ENCODE peak calls at places on chromosomes 2 and 18, in nine cellular contexts. C is CD8-positive, alpha-beta memory T cell; I is AG08396; Y is right cardiac atrium; O is GM12878; R is GM20000; G is LNCaP clone FGC; T is stimulated activated CD4-positive, alpha-beta T cell treated with anti-CD3 and anti-CD28 coated beads, Interleukin-15, amount 100 ng/mL, for 24 hours; Z is hepatocyte. H is an unnamed sample.

GRCh38 chr2:141055526-141055925 is 1075.3 kb downstream of the LRP1B start:
- DNase-seq in C (no peak), I (peak), Y (no peak), O (no peak), R (no peak), G (no peak), T (no peak), Z (no peak), H (no peak)

GRCh38 chr2:172342056-172342455 is 85.3 kb upstream of the ITGA6 start:
- DNase-seq in C (no peak), I (no peak), Y (no peak), O (no peak), R (no peak), G (no peak), T (no peak), Z (no peak), H (no peak)

GRCh38 chr2:34143149-34143548 is 544.0 kb upstream of the FAM98A start:
- DNase-seq in C (no peak), I (no peak), Y (no peak), O (no peak), R (no peak), G (no peak), T (no peak), Z (no peak), H (peak)

GRCh38 chr2:227164745-227165350 is 424 bp downstream of the COL4A3 start:
- DNase-seq in C (no peak), I (no peak), Y (peak), O (no peak), R (peak), G (no peak), T (peak), Z (peak), H (peak)

GRCh38 chr2:241814571-241815476 is 5.8 kb downstream of the NEU4 start:
- DNase-seq in C (no peak), I (peak), Y (peak), O (no peak), R (peak), G (no peak), T (no peak), Z (no peak), H (no peak)

GRCh38 chr2:215161301-215161829 is 22.9 kb upstream of the ABCA12 start:
- DNase-seq in C (no peak), I (no peak), Y (no peak), O (no peak), R (no peak), G (no peak), T (no peak), Z (no peak), H (no peak)

GRCh38 chr2:219497495-219498279 is 1.0 kb upstream of the GMPPA start:
- DNase-seq in C (peak), I (peak), Y (peak), O (no peak), R (peak), G (peak), T (peak), Z (peak), H (peak)

GRCh38 chr18:6022840-6023239 is 127.5 kb upstream of the TMEM200C start:
- DNase-seq in C (no peak), I (no peak), Y (no peak), O (no peak), R (no peak), G (no peak), T (no peak), Z (no peak), H (no peak)

GRCh38 chr2:109374548-109375130 is 239.1 kb downstream of the SEPTIN10 start:
- DNase-seq in C (no peak), I (no peak), Y (no peak), O (no peak), R (no peak), G (no peak), T (no peak), Z (no peak), H (no peak)

GRCh38 chr2:58364098-58364497 is 123.0 kb upstream of the FANCL start:
- DNase-seq in C (no peak), I (no peak), Y (no peak), O (no peak), R (no peak), G (no peak), T (no peak), Z (no peak), H (no peak)

GRCh38 chr2:239917957-239918481 is 107.1 kb downstream of the NDUFA10 start:
- DNase-seq in C (no peak), I (no peak), Y (no peak), O (no peak), R (no peak), G (no peak), T (no peak), Z (no peak), H (no peak)

H was measured in RPMI7951.